ENCODE peak calls at places on chromosome 15, in six cellular contexts. One of them, this sample, is unnamed.

GRCh38 chr15:91142097-91142744 is 42.2 kb downstream of the SV2B start:
- DNase-seq in activated T-cell treated with anti-CD3 and anti-CD28 coated beads for 48 hours: no peak
- DNase-seq in NCI-H2029: no peak
- DNase-seq in neuronal stem cell: no peak
- DNase-seq in activated CD4-positive, CD25-positive, alpha-beta regulatory T cell treated with anti-CD3 and anti-CD28 coated beads, Interleukin-2, amount 50 U/mL, for 72 hours: no peak
- DNase-seq in ovary: no peak
- DNase-seq in this sample: no peak

GRCh38 chr15:50810128-50810527 is 44.6 kb upstream of the SPPL2A start:
- DNase-seq in activated T-cell treated with anti-CD3 and anti-CD28 coated beads for 48 hours: no peak
- DNase-seq in neuronal stem cell: no peak
- DNase-seq in ovary: no peak
- DNase-seq in activated CD4-positive, CD25-positive, alpha-beta regulatory T cell treated with anti-CD3 and anti-CD28 coated beads, Interleukin-2, amount 50 U/mL, for 72 hours: no peak
- DNase-seq in NCI-H2029: no peak
- DNase-seq in this sample: no peak

GRCh38 chr15:57297163-57297593 is 79.1 kb upstream of the CGNL1 start:
- DNase-seq in neuronal stem cell: no peak
- DNase-seq in ovary: no peak
- DNase-seq in activated T-cell treated with anti-CD3 and anti-CD28 coated beads for 48 hours: no peak
- DNase-seq in activated CD4-positive, CD25-positive, alpha-beta regulatory T cell treated with anti-CD3 and anti-CD28 coated beads, Interleukin-2, amount 50 U/mL, for 72 hours: no peak
- DNase-seq in NCI-H2029: peak
- DNase-seq in this sample: no peak

GRCh38 chr15:66216806-66217205 is 36.7 kb downstream of the MEGF11 start:
- DNase-seq in ovary: no peak
- DNase-seq in NCI-H2029: no peak
- DNase-seq in activated CD4-positive, CD25-positive, alpha-beta regulatory T cell treated with anti-CD3 and anti-CD28 coated beads, Interleukin-2, amount 50 U/mL, for 72 hours: no peak
- DNase-seq in neuronal stem cell: no peak
- DNase-seq in activated T-cell treated with anti-CD3 and anti-CD28 coated beads for 48 hours: no peak
- DNase-seq in this sample: no peak

GRCh38 chr15:74129411-74130088 is 836 bp upstream of the ISLR2 start:
- DNase-seq in activated CD4-positive, CD25-positive, alpha-beta regulatory T cell treated with anti-CD3 and anti-CD28 coated beads, Interleukin-2, amount 50 U/mL, for 72 hours: no peak
- DNase-seq in NCI-H2029: no peak
- DNase-seq in neuronal stem cell: no peak
- DNase-seq in activated T-cell treated with anti-CD3 and anti-CD28 coated beads for 48 hours: no peak
- DNase-seq in ovary: no peak
- DNase-seq in this sample: no peak

GRCh38 chr15:81106560-81106959 is 27.5 kb upstream of the CFAP161 start:
- DNase-seq in NCI-H2029: peak
- DNase-seq in activated T-cell treated with anti-CD3 and anti-CD28 coated beads for 48 hours: peak
- DNase-seq in neuronal stem cell: peak
- DNase-seq in ovary: peak
- DNase-seq in activated CD4-positive, CD25-positive, alpha-beta regulatory T cell treated with anti-CD3 and anti-CD28 coated beads, Interleukin-2, amount 50 U/mL, for 72 hours: peak
- DNase-seq in this sample: no peak

GRCh38 chr15:78265752-78266224 is 1.4 kb downstream of the DNAJA4 start:
- DNase-seq in activated CD4-positive, CD25-positive, alpha-beta regulatory T cell treated with anti-CD3 and anti-CD28 coated beads, Interleukin-2, amount 50 U/mL, for 72 hours: no peak
- DNase-seq in NCI-H2029: no peak
- DNase-seq in activated T-cell treated with anti-CD3 and anti-CD28 coated beads for 48 hours: no peak
- DNase-seq in ovary: no peak
- DNase-seq in neuronal stem cell: no peak
- DNase-seq in this sample: no peak

GRCh38 chr15:101206173-101206572 is 45.7 kb downstream of the CHSY1 start:
- DNase-seq in NCI-H2029: no peak
- DNase-seq in neuronal stem cell: no peak
- DNase-seq in ovary: no peak
- DNase-seq in activated T-cell treated with anti-CD3 and anti-CD28 coated beads for 48 hours: peak
- DNase-seq in activated CD4-positive, CD25-positive, alpha-beta regulatory T cell treated with anti-CD3 and anti-CD28 coated beads, Interleukin-2, amount 50 U/mL, for 72 hours: peak
- DNase-seq in this sample: no peak

GRCh38 chr15:89165677-89166076 is 55.7 kb downstream of the RLBP1 start:
- DNase-seq in neuronal stem cell: no peak
- DNase-seq in NCI-H2029: no peak
- DNase-seq in activated CD4-positive, CD25-positive, alpha-beta regulatory T cell treated with anti-CD3 and anti-CD28 coated beads, Interleukin-2, amount 50 U/mL, for 72 hours: no peak
- DNase-seq in activated T-cell treated with anti-CD3 and anti-CD28 coated beads for 48 hours: no peak
- DNase-seq in ovary: no peak
- DNase-seq in this sample: no peak

GRCh38 chr15:77033417-77033728 is 37.5 kb downstream of the TSPAN3 start:
- DNase-seq in activated T-cell treated with anti-CD3 and anti-CD28 coated beads for 48 hours: no peak
- DNase-seq in neuronal stem cell: no peak
- DNase-seq in ovary: no peak
- DNase-seq in activated CD4-positive, CD25-positive, alpha-beta regulatory T cell treated with anti-CD3 and anti-CD28 coated beads, Interleukin-2, amount 50 U/mL, for 72 hours: no peak
- DNase-seq in NCI-H2029: no peak
- DNase-seq in this sample: no peak

GRCh38 chr15:56038015-56038414 is 44.6 kb upstream of the NEDD4 start:
- DNase-seq in ovary: no peak
- DNase-seq in activated CD4-positive, CD25-positive, alpha-beta regulatory T cell treated with anti-CD3 and anti-CD28 coated beads, Interleukin-2, amount 50 U/mL, for 72 hours: no peak
- DNase-seq in NCI-H2029: no peak
- DNase-seq in neuronal stem cell: no peak
- DNase-seq in activated T-cell treated with anti-CD3 and anti-CD28 coated beads for 48 hours: no peak
- DNase-seq in this sample: no peak

GRCh38 chr15:66827698-66828055 is 125.6 kb downstream of the SMAD6 start:
- DNase-seq in activated CD4-positive, CD25-positive, alpha-beta regulatory T cell treated with anti-CD3 and anti-CD28 coated beads, Interleukin-2, amount 50 U/mL, for 72 hours: no peak
- DNase-seq in activated T-cell treated with anti-CD3 and anti-CD28 coated beads for 48 hours: no peak
- DNase-seq in ovary: no peak
- DNase-seq in neuronal stem cell: no peak
- DNase-seq in NCI-H2029: no peak
- DNase-seq in this sample: no peak

GRCh38 chr15:68812596-68813548 is 7.8 kb downstream of the ANP32A start:
- DNase-seq in NCI-H2029: no peak
- DNase-seq in ovary: no peak
- DNase-seq in activated T-cell treated with anti-CD3 and anti-CD28 coated beads for 48 hours: no peak
- DNase-seq in activated CD4-positive, CD25-positive, alpha-beta regulatory T cell treated with anti-CD3 and anti-CD28 coated beads, Interleukin-2, amount 50 U/mL, for 72 hours: no peak
- DNase-seq in neuronal stem cell: no peak
- DNase-seq in this sample: peak

GRCh38 chr15:36784717-36785116 is 205.3 kb downstream of the CDIN1 start:
- DNase-seq in NCI-H2029: no peak
- DNase-seq in activated CD4-positive, CD25-positive, alpha-beta regulatory T cell treated with anti-CD3 and anti-CD28 coated beads, Interleukin-2, amount 50 U/mL, for 72 hours: no peak
- DNase-seq in activated T-cell treated with anti-CD3 and anti-CD28 coated beads for 48 hours: no peak
- DNase-seq in ovary: no peak
- DNase-seq in neuronal stem cell: no peak
- DNase-seq in this sample: no peak

GRCh38 chr15:89034305-89034704 is 54.0 kb upstream of the ABHD2 start:
- DNase-seq in activated CD4-positive, CD25-positive, alpha-beta regulatory T cell treated with anti-CD3 and anti-CD28 coated beads, Interleukin-2, amount 50 U/mL, for 72 hours: no peak
- DNase-seq in activated T-cell treated with anti-CD3 and anti-CD28 coated beads for 48 hours: no peak
- DNase-seq in ovary: no peak
- DNase-seq in neuronal stem cell: no peak
- DNase-seq in NCI-H2029: no peak
- DNase-seq in this sample: no peak

GRCh38 chr15:66085128-66085527 is 168.4 kb downstream of the MEGF11 start:
- DNase-seq in activated T-cell treated with anti-CD3 and anti-CD28 coated beads for 48 hours: peak
- DNase-seq in NCI-H2029: no peak
- DNase-seq in ovary: no peak
- DNase-seq in neuronal stem cell: no peak
- DNase-seq in activated CD4-positive, CD25-positive, alpha-beta regulatory T cell treated with anti-CD3 and anti-CD28 coated beads, Interleukin-2, amount 50 U/mL, for 72 hours: no peak
- DNase-seq in this sample: no peak

This sample was measured in left ventricle myocardium superior.